ENCODE peak calls at places on chromosomes 6 and 20, in nine cellular contexts. One of them, this sample, is unnamed.

GRCh38 chr20:5557123-5557522 is 193.1 kb upstream of the SHLD1 start:
- DNase-seq in psoas muscle: peak
- DNase-seq in activated T-cell treated with anti-CD3 and anti-CD28 coated beads, Interleukin-2, amount 50 U/mL, for 1 hour: peak
- DNase-seq in fibroblast of lung: peak
- DNase-seq in endothelial cell: peak
- DNase-seq in iPS-NIHi11: peak
- DNase-seq in Caki2: peak
- DNase-seq in heart right ventricle: peak
- DNase-seq in pons: peak
- DNase-seq in this sample: peak

GRCh38 chr6:90369024-90369519 is 72.4 kb upstream of the BACH2 start:
- DNase-seq in iPS-NIHi11: peak
- DNase-seq in pons: peak
- DNase-seq in Caki2: peak
- DNase-seq in endothelial cell: no peak
- DNase-seq in heart right ventricle: peak
- DNase-seq in activated T-cell treated with anti-CD3 and anti-CD28 coated beads, Interleukin-2, amount 50 U/mL, for 1 hour: no peak
- DNase-seq in psoas muscle: peak
- DNase-seq in fibroblast of lung: peak
- DNase-seq in this sample: peak

GRCh38 chr20:3808141-3808479 is 12.0 kb downstream of the CDC25B start:
- DNase-seq in Caki2: peak
- DNase-seq in heart right ventricle: peak
- DNase-seq in iPS-NIHi11: peak
- DNase-seq in pons: peak
- DNase-seq in endothelial cell: no peak
- DNase-seq in fibroblast of lung: peak
- DNase-seq in psoas muscle: peak
- DNase-seq in activated T-cell treated with anti-CD3 and anti-CD28 coated beads, Interleukin-2, amount 50 U/mL, for 1 hour: no peak
- DNase-seq in this sample: no peak

GRCh38 chr6:27281105-27281539 is 31.0 kb downstream of the POM121L2 start:
- DNase-seq in Caki2: peak
- DNase-seq in fibroblast of lung: no peak
- DNase-seq in iPS-NIHi11: no peak
- DNase-seq in psoas muscle: no peak
- DNase-seq in activated T-cell treated with anti-CD3 and anti-CD28 coated beads, Interleukin-2, amount 50 U/mL, for 1 hour: no peak
- DNase-seq in endothelial cell: no peak
- DNase-seq in heart right ventricle: no peak
- DNase-seq in pons: no peak
- DNase-seq in this sample: no peak

GRCh38 chr6:156934054-156934424 is 156.9 kb downstream of the ARID1B start:
- DNase-seq in pons: no peak
- DNase-seq in fibroblast of lung: no peak
- DNase-seq in iPS-NIHi11: no peak
- DNase-seq in endothelial cell: no peak
- DNase-seq in activated T-cell treated with anti-CD3 and anti-CD28 coated beads, Interleukin-2, amount 50 U/mL, for 1 hour: no peak
- DNase-seq in psoas muscle: no peak
- DNase-seq in heart right ventricle: no peak
- DNase-seq in Caki2: no peak
- DNase-seq in this sample: no peak

GRCh38 chr6:140319209-140319608 is 944.8 kb upstream of the CITED2 start:
- DNase-seq in heart right ventricle: no peak
- DNase-seq in psoas muscle: no peak
- DNase-seq in iPS-NIHi11: no peak
- DNase-seq in activated T-cell treated with anti-CD3 and anti-CD28 coated beads, Interleukin-2, amount 50 U/mL, for 1 hour: no peak
- DNase-seq in endothelial cell: no peak
- DNase-seq in fibroblast of lung: peak
- DNase-seq in pons: no peak
- DNase-seq in Caki2: peak
- DNase-seq in this sample: no peak

GRCh38 chr6:83055366-83055964 is 10.2 kb downstream of the UBE3D start:
- DNase-seq in activated T-cell treated with anti-CD3 and anti-CD28 coated beads, Interleukin-2, amount 50 U/mL, for 1 hour: peak
- DNase-seq in psoas muscle: peak
- DNase-seq in pons: peak
- DNase-seq in iPS-NIHi11: peak
- DNase-seq in heart right ventricle: peak
- DNase-seq in endothelial cell: peak
- DNase-seq in Caki2: peak
- DNase-seq in fibroblast of lung: peak
- DNase-seq in this sample: peak

GRCh38 chr20:52824494-52825216 is 147.5 kb upstream of the TSHZ2 start:
- DNase-seq in fibroblast of lung: no peak
- DNase-seq in psoas muscle: no peak
- DNase-seq in iPS-NIHi11: no peak
- DNase-seq in activated T-cell treated with anti-CD3 and anti-CD28 coated beads, Interleukin-2, amount 50 U/mL, for 1 hour: no peak
- DNase-seq in pons: no peak
- DNase-seq in Caki2: no peak
- DNase-seq in heart right ventricle: no peak
- DNase-seq in endothelial cell: no peak
- DNase-seq in this sample: no peak

GRCh38 chr20:19690462-19690861 is 67.6 kb upstream of the RIN2 start:
- DNase-seq in psoas muscle: no peak
- DNase-seq in Caki2: no peak
- DNase-seq in heart right ventricle: no peak
- DNase-seq in fibroblast of lung: no peak
- DNase-seq in activated T-cell treated with anti-CD3 and anti-CD28 coated beads, Interleukin-2, amount 50 U/mL, for 1 hour: no peak
- DNase-seq in endothelial cell: no peak
- DNase-seq in pons: no peak
- DNase-seq in iPS-NIHi11: no peak
- DNase-seq in this sample: no peak

GRCh38 chr6:4316867-4317400 is 181.6 kb upstream of the ECI2 start:
- DNase-seq in heart right ventricle: peak
- DNase-seq in psoas muscle: peak
- DNase-seq in Caki2: no peak
- DNase-seq in fibroblast of lung: peak
- DNase-seq in endothelial cell: no peak
- DNase-seq in iPS-NIHi11: peak
- DNase-seq in pons: peak
- DNase-seq in activated T-cell treated with anti-CD3 and anti-CD28 coated beads, Interleukin-2, amount 50 U/mL, for 1 hour: no peak
- DNase-seq in this sample: peak

GRCh38 chr6:18147160-18147559 is 7.7 kb downstream of the TPMT start:
- DNase-seq in pons: no peak
- DNase-seq in Caki2: peak
- DNase-seq in heart right ventricle: no peak
- DNase-seq in activated T-cell treated with anti-CD3 and anti-CD28 coated beads, Interleukin-2, amount 50 U/mL, for 1 hour: no peak
- DNase-seq in iPS-NIHi11: no peak
- DNase-seq in psoas muscle: no peak
- DNase-seq in endothelial cell: no peak
- DNase-seq in fibroblast of lung: no peak
- DNase-seq in this sample: no peak

GRCh38 chr20:33859751-33860150 is 48.6 kb downstream of the CHMP4B start:
- DNase-seq in iPS-NIHi11: no peak
- DNase-seq in Caki2: no peak
- DNase-seq in fibroblast of lung: no peak
- DNase-seq in endothelial cell: no peak
- DNase-seq in activated T-cell treated with anti-CD3 and anti-CD28 coated beads, Interleukin-2, amount 50 U/mL, for 1 hour: no peak
- DNase-seq in pons: no peak
- DNase-seq in psoas muscle: no peak
- DNase-seq in heart right ventricle: no peak
- DNase-seq in this sample: no peak

GRCh38 chr6:138592698-138593097 is 93.4 kb upstream of the NHSL1 start:
- DNase-seq in pons: no peak
- DNase-seq in fibroblast of lung: no peak
- DNase-seq in endothelial cell: no peak
- DNase-seq in iPS-NIHi11: no peak
- DNase-seq in activated T-cell treated with anti-CD3 and anti-CD28 coated beads, Interleukin-2, amount 50 U/mL, for 1 hour: no peak
- DNase-seq in heart right ventricle: no peak
- DNase-seq in Caki2: no peak
- DNase-seq in psoas muscle: no peak
- DNase-seq in this sample: peak

GRCh38 chr6:165092881-165093595 is 216.4 kb downstream of the C6orf118 start:
- DNase-seq in pons: no peak
- DNase-seq in psoas muscle: no peak
- DNase-seq in Caki2: peak
- DNase-seq in activated T-cell treated with anti-CD3 and anti-CD28 coated beads, Interleukin-2, amount 50 U/mL, for 1 hour: no peak
- DNase-seq in fibroblast of lung: no peak
- DNase-seq in heart right ventricle: no peak
- DNase-seq in endothelial cell: no peak
- DNase-seq in iPS-NIHi11: no peak
- DNase-seq in this sample: no peak

GRCh38 chr20:61049684-61050083 is 202.4 kb upstream of the CDH4 start:
- DNase-seq in fibroblast of lung: no peak
- DNase-seq in activated T-cell treated with anti-CD3 and anti-CD28 coated beads, Interleukin-2, amount 50 U/mL, for 1 hour: no peak
- DNase-seq in endothelial cell: no peak
- DNase-seq in heart right ventricle: no peak
- DNase-seq in pons: no peak
- DNase-seq in Caki2: no peak
- DNase-seq in psoas muscle: no peak
- DNase-seq in iPS-NIHi11: no peak
- DNase-seq in this sample: no peak

GRCh38 chr6:69155467-69155866 is 520.4 kb downstream of the ADGRB3 start:
- DNase-seq in psoas muscle: no peak
- DNase-seq in pons: no peak
- DNase-seq in Caki2: no peak
- DNase-seq in iPS-NIHi11: no peak
- DNase-seq in fibroblast of lung: peak
- DNase-seq in endothelial cell: no peak
- DNase-seq in activated T-cell treated with anti-CD3 and anti-CD28 coated beads, Interleukin-2, amount 50 U/mL, for 1 hour: no peak
- DNase-seq in heart right ventricle: no peak
- DNase-seq in this sample: no peak

GRCh38 chr6:39166189-39166917 is 51.4 kb upstream of the SAYSD1 start:
- DNase-seq in heart right ventricle: peak
- DNase-seq in psoas muscle: peak
- DNase-seq in endothelial cell: peak
- DNase-seq in activated T-cell treated with anti-CD3 and anti-CD28 coated beads, Interleukin-2, amount 50 U/mL, for 1 hour: peak
- DNase-seq in fibroblast of lung: peak
- DNase-seq in Caki2: peak
- DNase-seq in iPS-NIHi11: peak
- DNase-seq in pons: peak
- DNase-seq in this sample: peak

GRCh38 chr6:137766596-137767370 is 100.3 kb upstream of the TNFAIP3 start:
- DNase-seq in activated T-cell treated with anti-CD3 and anti-CD28 coated beads, Interleukin-2, amount 50 U/mL, for 1 hour: no peak
- DNase-seq in heart right ventricle: no peak
- DNase-seq in endothelial cell: no peak
- DNase-seq in fibroblast of lung: no peak
- DNase-seq in Caki2: no peak
- DNase-seq in psoas muscle: no peak
- DNase-seq in pons: no peak
- DNase-seq in iPS-NIHi11: no peak
- DNase-seq in this sample: no peak

GRCh38 chr6:20129290-20130088 is 82.8 kb downstream of the MBOAT1 start:
- DNase-seq in iPS-NIHi11: no peak
- DNase-seq in heart right ventricle: no peak
- DNase-seq in pons: no peak
- DNase-seq in activated T-cell treated with anti-CD3 and anti-CD28 coated beads, Interleukin-2, amount 50 U/mL, for 1 hour: no peak
- DNase-seq in Caki2: no peak
- DNase-seq in psoas muscle: no peak
- DNase-seq in endothelial cell: no peak
- DNase-seq in fibroblast of lung: no peak
- DNase-seq in this sample: no peak

GRCh38 chr6:105164418-105164817 is 15.4 kb downstream of the POPDC3 start:
- DNase-seq in endothelial cell: no peak
- DNase-seq in Caki2: peak
- DNase-seq in psoas muscle: peak
- DNase-seq in heart right ventricle: peak
- DNase-seq in fibroblast of lung: peak
- DNase-seq in pons: peak
- DNase-seq in iPS-NIHi11: no peak
- DNase-seq in activated T-cell treated with anti-CD3 and anti-CD28 coated beads, Interleukin-2, amount 50 U/mL, for 1 hour: no peak
- DNase-seq in this sample: no peak

GRCh38 chr6:155026366-155027045 is 31.4 kb downstream of the TIAM2 start:
- DNase-seq in pons: no peak
- DNase-seq in endothelial cell: no peak
- DNase-seq in Caki2: peak
- DNase-seq in iPS-NIHi11: no peak
- DNase-seq in heart right ventricle: no peak
- DNase-seq in psoas muscle: peak
- DNase-seq in fibroblast of lung: peak
- DNase-seq in activated T-cell treated with anti-CD3 and anti-CD28 coated beads, Interleukin-2, amount 50 U/mL, for 1 hour: no peak
- DNase-seq in this sample: no peak

GRCh38 chr6:148435386-148435785 is 92.7 kb downstream of the SASH1 start:
- DNase-seq in iPS-NIHi11: no peak
- DNase-seq in heart right ventricle: no peak
- DNase-seq in pons: no peak
- DNase-seq in activated T-cell treated with anti-CD3 and anti-CD28 coated beads, Interleukin-2, amount 50 U/mL, for 1 hour: no peak
- DNase-seq in psoas muscle: no peak
- DNase-seq in Caki2: no peak
- DNase-seq in fibroblast of lung: peak
- DNase-seq in endothelial cell: no peak
- DNase-seq in this sample: no peak

GRCh38 chr6:87660226-87660886 is 41.7 kb downstream of the AKIRIN2 start:
- DNase-seq in iPS-NIHi11: no peak
- DNase-seq in endothelial cell: no peak
- DNase-seq in fibroblast of lung: peak
- DNase-seq in heart right ventricle: no peak
- DNase-seq in Caki2: no peak
- DNase-seq in psoas muscle: peak
- DNase-seq in activated T-cell treated with anti-CD3 and anti-CD28 coated beads, Interleukin-2, amount 50 U/mL, for 1 hour: no peak
- DNase-seq in pons: no peak
- DNase-seq in this sample: no peak

GRCh38 chr6:148803979-148804378 is 57.1 kb downstream of the UST start:
- DNase-seq in iPS-NIHi11: no peak
- DNase-seq in fibroblast of lung: no peak
- DNase-seq in heart right ventricle: no peak
- DNase-seq in Caki2: no peak
- DNase-seq in endothelial cell: no peak
- DNase-seq in psoas muscle: no peak
- DNase-seq in pons: no peak
- DNase-seq in activated T-cell treated with anti-CD3 and anti-CD28 coated beads, Interleukin-2, amount 50 U/mL, for 1 hour: no peak
- DNase-seq in this sample: no peak

GRCh38 chr20:58691773-58692578 is 624 bp upstream of the NPEPL1 start:
- DNase-seq in iPS-NIHi11: no peak
- DNase-seq in heart right ventricle: peak
- DNase-seq in psoas muscle: peak
- DNase-seq in pons: no peak
- DNase-seq in endothelial cell: no peak
- DNase-seq in Caki2: no peak
- DNase-seq in fibroblast of lung: peak
- DNase-seq in activated T-cell treated with anti-CD3 and anti-CD28 coated beads, Interleukin-2, amount 50 U/mL, for 1 hour: no peak
- DNase-seq in this sample: no peak

GRCh38 chr6:12060780-12061619 is 48.9 kb downstream of the HIVEP1 start:
- DNase-seq in psoas muscle: peak
- DNase-seq in fibroblast of lung: peak
- DNase-seq in endothelial cell: peak
- DNase-seq in pons: peak
- DNase-seq in Caki2: no peak
- DNase-seq in activated T-cell treated with anti-CD3 and anti-CD28 coated beads, Interleukin-2, amount 50 U/mL, for 1 hour: peak
- DNase-seq in iPS-NIHi11: peak
- DNase-seq in heart right ventricle: peak
- DNase-seq in this sample: peak

GRCh38 chr20:13286600-13286999 is 65.5 kb downstream of the ISM1 start:
- DNase-seq in Caki2: no peak
- DNase-seq in psoas muscle: no peak
- DNase-seq in fibroblast of lung: no peak
- DNase-seq in iPS-NIHi11: no peak
- DNase-seq in pons: no peak
- DNase-seq in activated T-cell treated with anti-CD3 and anti-CD28 coated beads, Interleukin-2, amount 50 U/mL, for 1 hour: no peak
- DNase-seq in heart right ventricle: no peak
- DNase-seq in endothelial cell: no peak
- DNase-seq in this sample: no peak

This sample was measured in Kasumi-1.